ENCODE peak calls at places on chromosomes 2 and 18, in ten cellular contexts. W, U, L, F, A, M, O, I, C and R are unnamed samples. For H3K4me1, the result is how much of the 10 kb centered on the place peaks cover.

GRCh38 chr2:241009191-241009590 is 10.8 kb downstream of the SNED1 start:
- DNase-seq in M (no peak), W (no peak), A (no peak), C (no peak), O (no peak), L (peak), I (no peak), U (no peak), F (peak), R (no peak)

GRCh38 chr18:80192653-80193385 is 54.5 kb downstream of the PARD6G start:
- DNase-seq in A (no peak), M (no peak), O (no peak), C (no peak), W (no peak), I (no peak), U (no peak), L (no peak), F (peak), R (no peak)

GRCh38 chr2:162926501-162926900 is 87.9 kb upstream of the KCNH7 start:
- DNase-seq in O (no peak), L (no peak), U (peak), I (no peak), F (no peak), M (no peak), A (no peak), C (no peak), W (no peak), R (no peak)

GRCh38 chr2:61763605-61764034 is 90.2 kb downstream of the FAM161A start:
- DNase-seq in W (peak), C (peak), L (peak), M (peak), U (peak), F (peak), I (peak), O (peak), A (peak), R (peak)

GRCh38 chr18:59484796-59485328 is 125.8 kb upstream of the LMAN1 start:
- DNase-seq in L (no peak), C (peak), F (no peak), I (no peak), W (no peak), A (no peak), O (no peak), M (no peak), U (no peak), R (no peak)

GRCh38 chr2:222928335-222928734 is 67.5 kb downstream of the ACSL3 start:
- DNase-seq in L (no peak), F (no peak), I (no peak), A (no peak), U (no peak), M (no peak), O (no peak), C (no peak), W (no peak), R (no peak)

GRCh38 chr2:230413465-230413864 is 2.5 kb upstream of the SP100 start:
- DNase-seq in U (peak), I (no peak), O (no peak), L (no peak), W (no peak), C (no peak), F (no peak), M (no peak), A (no peak), R (no peak)

GRCh38 chr2:169647496-169647895 is 46.7 kb downstream of the CFAP210 start:
- DNase-seq in C (no peak), W (no peak), M (no peak), U (no peak), L (no peak), A (no peak), O (no peak), I (no peak), F (no peak), R (no peak)

GRCh38 chr18:39841133-39842041 is 2113.6 kb upstream of the PIK3C3 start:
- DNase-seq in O (no peak), U (peak), M (no peak), W (peak), I (peak), A (no peak), L (peak), C (peak), F (no peak), R (peak)

GRCh38 chr2:66872056-66872821 is 437.3 kb downstream of the MEIS1 start:
- DNase-seq in W (no peak), M (no peak), L (no peak), A (no peak), O (peak), C (peak), I (no peak), U (no peak), F (no peak), R (no peak)

GRCh38 chr2:191230174-191230573 is 15.0 kb upstream of the MYO1B start:
- DNase-seq in M (no peak), A (no peak), C (peak), I (no peak), U (no peak), F (no peak), L (no peak), W (no peak), O (no peak), R (no peak)

GRCh38 chr2:235803028-235803427 is 309.2 kb downstream of the AGAP1 start:
- DNase-seq in L (no peak), W (no peak), U (no peak), C (peak), A (no peak), F (no peak), M (no peak), O (no peak), I (no peak), R (no peak)

DNA sequence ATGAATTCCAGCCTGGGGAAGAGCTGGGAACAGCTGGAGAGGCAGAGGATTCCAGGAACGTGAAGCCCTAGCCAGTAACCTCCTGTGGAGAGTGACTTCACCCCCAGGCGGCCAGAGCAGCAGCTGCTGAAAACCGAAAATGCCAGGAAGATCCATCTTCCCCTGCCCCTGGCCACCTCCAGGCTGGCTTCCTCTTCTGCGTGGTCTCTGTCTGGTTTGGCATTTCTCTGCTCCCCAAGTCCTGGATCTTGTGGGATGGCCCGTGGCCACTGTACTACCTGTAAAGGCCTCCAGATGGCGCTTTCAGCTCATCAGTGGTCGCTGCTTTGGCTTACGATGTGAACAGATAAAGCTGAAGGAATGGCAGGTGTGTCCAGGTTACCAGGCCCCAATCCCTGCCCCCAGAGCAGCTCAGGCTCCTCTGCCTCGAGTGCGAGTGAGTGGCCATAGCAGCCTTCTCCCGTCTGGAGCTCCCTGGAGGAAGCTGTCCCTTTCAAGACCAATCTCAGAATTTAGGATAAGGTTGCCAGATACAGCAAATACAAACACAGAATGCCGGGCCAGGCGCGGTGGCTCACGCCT is 8.7 kb upstream of the MAPRE3 start:
- DNase-seq in I (peak), C (peak), U (peak), A (peak), W (peak), M (peak), O (peak), L (peak), F (no peak), R (peak)
- TF ChIP-seq POLR2A in I (no peak), C (no peak), U (no peak), A (no peak), W (no peak), M (no peak), O (no peak), L (no peak), F (no peak), R (no peak)

GRCh38 chr2:43837033-43837432 is 1.6 kb downstream of the ABCG5 start:
- DNase-seq in O (no peak), W (no peak), C (no peak), F (peak), M (peak), L (no peak), U (no peak), I (no peak), A (no peak), R (no peak)

GRCh38 chr2:43832457-43832856 is 6.2 kb downstream of the ABCG5 start:
- DNase-seq in F (peak), L (no peak), O (no peak), C (no peak), I (no peak), A (no peak), U (no peak), M (peak), W (no peak), R (no peak)

GRCh38 chr2:43825841-43826240 is 12.8 kb downstream of the ABCG5 start:
- DNase-seq in C (no peak), W (no peak), U (no peak), A (no peak), L (no peak), M (peak), O (no peak), I (no peak), F (no peak), R (no peak)

GRCh38 chr2:43826305-43827250 is 12.1 kb downstream of the ABCG5 start:
- DNase-seq in L (no peak), C (no peak), M (peak), A (no peak), O (no peak), I (no peak), W (no peak), F (no peak), U (no peak), R (no peak)

GRCh38 chr2:43831438-43832294 is 7.0 kb downstream of the ABCG5 start:
- DNase-seq in F (peak), L (no peak), U (no peak), C (no peak), A (no peak), W (no peak), I (no peak), O (no peak), M (no peak), R (no peak)
- H3K4me3 ChIP-seq in F (no peak), L (peak), U (peak), C (no peak), A (no peak), W (peak), I (no peak), O (peak), M (no peak), R (peak)

GRCh38 chr2:113910110-113910717 is 20.3 kb downstream of the ACTR3 start:
- DNase-seq in I (no peak), A (no peak), O (no peak), W (no peak), M (no peak), U (no peak), C (peak), F (no peak), L (no peak), R (peak)

GRCh38 chr2:113910967-113911678 is 21.2 kb downstream of the ACTR3 start:
- DNase-seq in F (no peak), A (no peak), L (no peak), M (no peak), W (no peak), U (no peak), I (no peak), O (no peak), C (no peak), R (no peak)

GRCh38 chr2:113901943-113902342 is 12.1 kb downstream of the ACTR3 start:
- DNase-seq in M (no peak), I (no peak), C (no peak), L (no peak), F (no peak), W (no peak), A (no peak), O (no peak), U (no peak), R (no peak)

GRCh38 chr2:113906647-113907046 is 16.8 kb downstream of the ACTR3 start:
- DNase-seq in U (no peak), M (no peak), W (no peak), L (no peak), O (no peak), F (no peak), A (no peak), I (no peak), C (no peak), R (no peak)

DNA sequence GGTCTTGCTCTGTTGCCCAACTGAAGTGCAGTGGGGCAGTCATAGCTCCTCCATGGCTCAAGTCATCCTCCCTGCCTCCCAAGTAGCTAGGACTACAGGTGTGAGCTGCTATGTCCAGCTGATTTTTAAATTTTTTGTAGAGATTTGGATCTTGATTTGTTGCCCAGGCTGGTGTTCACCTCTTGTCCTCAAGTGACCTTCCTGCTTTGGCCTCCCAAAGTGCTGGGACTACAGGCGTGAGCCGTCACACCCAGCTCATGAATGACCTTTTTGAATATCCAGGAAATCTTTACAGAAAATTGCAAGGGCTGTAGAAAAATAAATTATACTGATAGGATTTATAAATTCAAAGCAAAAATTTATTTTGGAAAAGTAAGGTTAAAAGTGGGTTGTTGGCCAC is 17.4 kb downstream of the ACTR3 start:
- DNase-seq in L (no peak), W (no peak), U (no peak), O (no peak), F (no peak), A (no peak), C (no peak), I (no peak), M (no peak), R (no peak)
- H3K4me1 ChIP-seq in L (under half), W (under half), U (under half), O (under half), F (half or more), A (under half), C (under half), I (under half), M (half or more), R (under half)

DNA sequence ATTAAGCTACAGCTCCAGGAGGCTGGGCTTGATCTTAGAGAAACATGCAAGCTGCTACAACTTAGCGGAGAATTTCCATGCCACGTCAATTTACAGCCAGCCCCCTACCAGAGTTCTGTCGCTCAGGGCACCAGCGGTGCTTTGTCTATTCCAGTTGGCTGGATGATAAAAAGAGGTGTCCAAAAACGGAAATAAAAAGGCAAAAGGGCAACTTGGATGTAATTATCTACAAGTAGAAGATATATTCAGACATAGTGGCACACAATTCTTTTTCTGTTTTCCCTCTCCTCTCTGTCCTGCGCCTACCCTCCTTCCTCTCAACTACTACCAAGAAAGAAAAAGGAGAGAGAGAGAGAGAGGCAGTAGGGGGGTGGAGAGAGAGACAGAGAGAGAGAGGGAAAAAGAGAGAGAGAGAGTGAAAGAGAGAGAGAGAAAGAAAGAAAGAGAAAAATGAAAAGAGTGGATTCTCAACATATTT is 363 bp upstream of the RFTN2 start:
- DNase-seq in L (no peak), W (no peak), F (no peak), C (peak), M (no peak), A (no peak), U (no peak), I (no peak), O (no peak), R (no peak)
- TF ChIP-seq POLR2A in L (no peak), W (no peak), F (no peak), C (no peak), M (no peak), A (no peak), U (no peak), I (no peak), O (no peak), R (no peak)

GRCh38 chr2:68248806-68249205 is 3.5 kb downstream of the PPP3R1 start:
- DNase-seq in O (no peak), C (no peak), U (no peak), I (no peak), M (no peak), A (no peak), F (no peak), W (no peak), L (no peak), R (no peak)
- H3K4me3 ChIP-seq in O (no peak), C (no peak), U (no peak), I (no peak), M (no peak), A (peak), F (no peak), W (no peak), L (no peak), R (no peak)

GRCh38 chr2:175462246-175462645 is 280.7 kb upstream of the ATP5MC3 start:
- DNase-seq in U (no peak), A (no peak), L (no peak), M (peak), O (no peak), W (no peak), F (no peak), C (no peak), I (no peak), R (no peak)
- H3K4me1 ChIP-seq in U (under half), A (under half), L (under half), M (under half), O (under half), W (under half), F (under half), C (under half), I (under half), R (under half)

GRCh38 chr2:182360663-182361260 is 66.1 kb downstream of the PDE1A start:
- DNase-seq in F (no peak), O (no peak), W (no peak), A (no peak), L (no peak), M (no peak), C (no peak), I (no peak), U (no peak), R (no peak)

GRCh38 chr2:182358601-182359000 is 68.2 kb downstream of the PDE1A start:
- DNase-seq in C (no peak), M (no peak), F (no peak), O (no peak), L (no peak), W (no peak), A (no peak), U (no peak), I (no peak), R (no peak)

GRCh38 chr2:182361477-182361876 is 65.4 kb downstream of the PDE1A start:
- DNase-seq in W (no peak), L (no peak), I (no peak), O (no peak), U (no peak), M (no peak), F (no peak), C (no peak), A (no peak), R (no peak)

GRCh38 chr2:182359027-182360011 is 67.5 kb downstream of the PDE1A start:
- DNase-seq in O (no peak), F (no peak), C (peak), A (no peak), W (no peak), L (no peak), U (peak), I (no peak), M (no peak), R (no peak)

GRCh38 chr2:182360012-182360662 is 66.7 kb downstream of the PDE1A start:
- DNase-seq in C (peak), I (no peak), L (peak), F (no peak), O (peak), A (no peak), M (no peak), U (peak), W (no peak), R (no peak)
- TF ChIP-seq POLR2A in C (no peak), I (no peak), L (no peak), F (no peak), O (no peak), A (no peak), M (no peak), U (no peak), W (no peak), R (no peak)